ENCODE peak calls at places on chromosomes 4 and X, in four cellular contexts. One of them, this sample, is unnamed.

GRCh38 chrX:154542723-154543424 is 3.8 kb downstream of the G6PD start:
- DNase-seq in ascending aorta: no peak
- DNase-seq in activated CD8-positive, alpha-beta memory T cell treated with anti-CD3 and anti-CD28 coated beads for 48 hours: no peak
- DNase-seq in CD8-positive, alpha-beta T cell: no peak
- DNase-seq in this sample: no peak

GRCh38 chrX:1485033-1485432 is 32.3 kb upstream of the ASMTL start:
- DNase-seq in activated CD8-positive, alpha-beta memory T cell treated with anti-CD3 and anti-CD28 coated beads for 48 hours: no peak
- DNase-seq in ascending aorta: no peak
- DNase-seq in CD8-positive, alpha-beta T cell: no peak
- DNase-seq in this sample: no peak

GRCh38 chr4:15004701-15005301 is 2.5 kb downstream of the CPEB2 start:
- DNase-seq in activated CD8-positive, alpha-beta memory T cell treated with anti-CD3 and anti-CD28 coated beads for 48 hours: no peak
- DNase-seq in CD8-positive, alpha-beta T cell: peak
- DNase-seq in ascending aorta: peak
- DNase-seq in this sample: no peak

GRCh38 chrX:928606-929005 is 283.8 kb downstream of the CRLF2 start:
- DNase-seq in CD8-positive, alpha-beta T cell: no peak
- DNase-seq in activated CD8-positive, alpha-beta memory T cell treated with anti-CD3 and anti-CD28 coated beads for 48 hours: no peak
- DNase-seq in ascending aorta: no peak
- DNase-seq in this sample: no peak

GRCh38 chr4:142440093-142440492 is 406.0 kb downstream of the INPP4B start:
- DNase-seq in ascending aorta: no peak
- DNase-seq in activated CD8-positive, alpha-beta memory T cell treated with anti-CD3 and anti-CD28 coated beads for 48 hours: no peak
- DNase-seq in CD8-positive, alpha-beta T cell: no peak
- DNase-seq in this sample: no peak

GRCh38 chr4:122003335-122003734 is 51.5 kb upstream of the TRPC3 start:
- DNase-seq in activated CD8-positive, alpha-beta memory T cell treated with anti-CD3 and anti-CD28 coated beads for 48 hours: peak
- DNase-seq in ascending aorta: no peak
- DNase-seq in CD8-positive, alpha-beta T cell: peak
- DNase-seq in this sample: no peak

GRCh38 chrX:83326517-83326916 is 181.6 kb upstream of the POU3F4 start:
- DNase-seq in ascending aorta: no peak
- DNase-seq in activated CD8-positive, alpha-beta memory T cell treated with anti-CD3 and anti-CD28 coated beads for 48 hours: no peak
- DNase-seq in CD8-positive, alpha-beta T cell: no peak
- DNase-seq in this sample: no peak

GRCh38 chr4:112840061-112840460 is 203.1 kb downstream of the LARP7 start:
- DNase-seq in CD8-positive, alpha-beta T cell: no peak
- DNase-seq in ascending aorta: no peak
- DNase-seq in activated CD8-positive, alpha-beta memory T cell treated with anti-CD3 and anti-CD28 coated beads for 48 hours: no peak
- DNase-seq in this sample: no peak

GRCh38 chr4:158353541-158354304 is 143.4 kb downstream of the TMEM144 start:
- DNase-seq in CD8-positive, alpha-beta T cell: no peak
- DNase-seq in activated CD8-positive, alpha-beta memory T cell treated with anti-CD3 and anti-CD28 coated beads for 48 hours: no peak
- DNase-seq in ascending aorta: no peak
- DNase-seq in this sample: no peak

GRCh38 chr4:4995103-4995761 is 24.0 kb downstream of the CYTL1 start:
- DNase-seq in CD8-positive, alpha-beta T cell: peak
- DNase-seq in ascending aorta: no peak
- DNase-seq in activated CD8-positive, alpha-beta memory T cell treated with anti-CD3 and anti-CD28 coated beads for 48 hours: peak
- DNase-seq in this sample: no peak

GRCh38 chr4:128574706-128575105 is 234.8 kb upstream of the JADE1 start:
- DNase-seq in CD8-positive, alpha-beta T cell: peak
- DNase-seq in activated CD8-positive, alpha-beta memory T cell treated with anti-CD3 and anti-CD28 coated beads for 48 hours: peak
- DNase-seq in ascending aorta: no peak
- DNase-seq in this sample: no peak

GRCh38 chr4:188437535-188437934 is 298.3 kb downstream of the TRIML1 start:
- DNase-seq in CD8-positive, alpha-beta T cell: no peak
- DNase-seq in activated CD8-positive, alpha-beta memory T cell treated with anti-CD3 and anti-CD28 coated beads for 48 hours: no peak
- DNase-seq in ascending aorta: no peak
- DNase-seq in this sample: no peak

GRCh38 chr4:71609159-71609558 is 174.7 kb downstream of the GC start:
- DNase-seq in ascending aorta: no peak
- DNase-seq in CD8-positive, alpha-beta T cell: no peak
- DNase-seq in activated CD8-positive, alpha-beta memory T cell treated with anti-CD3 and anti-CD28 coated beads for 48 hours: no peak
- DNase-seq in this sample: no peak

GRCh38 chr4:8324640-8325239 is 55.2 kb downstream of the HTRA3 start:
- DNase-seq in CD8-positive, alpha-beta T cell: no peak
- DNase-seq in activated CD8-positive, alpha-beta memory T cell treated with anti-CD3 and anti-CD28 coated beads for 48 hours: no peak
- DNase-seq in ascending aorta: no peak
- DNase-seq in this sample: no peak

GRCh38 chr4:87038837-87039715 is 104.3 kb downstream of the AFF1 start:
- DNase-seq in ascending aorta: peak
- DNase-seq in activated CD8-positive, alpha-beta memory T cell treated with anti-CD3 and anti-CD28 coated beads for 48 hours: no peak
- DNase-seq in CD8-positive, alpha-beta T cell: no peak
- DNase-seq in this sample: peak

GRCh38 chrX:131010186-131010585 is 48.0 kb upstream of the ARHGAP36 start:
- DNase-seq in CD8-positive, alpha-beta T cell: no peak
- DNase-seq in activated CD8-positive, alpha-beta memory T cell treated with anti-CD3 and anti-CD28 coated beads for 48 hours: no peak
- DNase-seq in ascending aorta: no peak
- DNase-seq in this sample: no peak

GRCh38 chr4:101556845-101557244 is 209.5 kb upstream of the PPP3CA start:
- DNase-seq in ascending aorta: no peak
- DNase-seq in CD8-positive, alpha-beta T cell: no peak
- DNase-seq in activated CD8-positive, alpha-beta memory T cell treated with anti-CD3 and anti-CD28 coated beads for 48 hours: no peak
- DNase-seq in this sample: no peak

This sample was measured in cerebellar nuclear complex.